ENCODE peak calls at places on chromosome 1, in four cellular contexts. N is endothelial cell of umbilical vein, W is aorta, U is Peyer's patch. X is an unnamed sample.

GRCh38 chr1:44826375-44827196 is 16.5 kb downstream of the PTCH2 start:
- DNase-seq in N (peak), W (peak), U (no peak), X (no peak)

GRCh38 chr1:184210048-184210447 is 158.5 kb downstream of the TSEN15 start:
- DNase-seq in N (no peak), W (no peak), U (no peak), X (no peak)

GRCh38 chr1:21175324-21175669 is 1.4 kb downstream of the EIF4G3 start:
- DNase-seq in N (no peak), W (peak), U (no peak), X (peak)

GRCh38 chr1:52098139-52098871 is 42.2 kb downstream of the BTF3L4 start:
- DNase-seq in N (no peak), W (no peak), U (no peak), X (no peak)

GRCh38 chr1:225418059-225418458 is 9.8 kb downstream of the LBR start:
- DNase-seq in N (no peak), W (no peak), U (no peak), X (no peak)

GRCh38 chr1:53087332-53088285 is 25.6 kb downstream of the PODN start:
- DNase-seq in N (no peak), W (no peak), U (no peak), X (no peak)

GRCh38 chr1:211581521-211581920 is 2.6 kb upstream of the SLC30A1 start:
- DNase-seq in N (no peak), W (no peak), U (no peak), X (no peak)

GRCh38 chr1:75412616-75413015 is 198.3 kb downstream of the SLC44A5 start:
- DNase-seq in N (no peak), W (no peak), U (no peak), X (no peak)

GRCh38 chr1:116475850-116476218 is 95.0 kb downstream of the CD58 start:
- DNase-seq in N (no peak), W (no peak), U (no peak), X (no peak)

GRCh38 chr1:214292317-214292716 is 11.4 kb downstream of the SMYD2 start:
- DNase-seq in N (no peak), W (no peak), U (no peak), X (no peak)

GRCh38 chr1:231337043-231337471 is 595 bp downstream of the EXOC8 start:
- DNase-seq in N (no peak), W (peak), U (no peak), X (no peak)

GRCh38 chr1:226816585-226816984 is 53.8 kb upstream of the PSEN2 start:
- DNase-seq in N (no peak), W (no peak), U (no peak), X (no peak)

GRCh38 chr1:226810681-226811080 is 59.7 kb upstream of the PSEN2 start:
- DNase-seq in N (no peak), W (no peak), U (no peak), X (no peak)

GRCh38 chr1:226809785-226810571 is 60.4 kb upstream of the PSEN2 start:
- DNase-seq in N (no peak), W (no peak), U (no peak), X (no peak)

GRCh38 chr1:226814751-226815496 is 55.5 kb upstream of the PSEN2 start:
- DNase-seq in N (peak), W (no peak), U (peak), X (no peak)

DNA sequence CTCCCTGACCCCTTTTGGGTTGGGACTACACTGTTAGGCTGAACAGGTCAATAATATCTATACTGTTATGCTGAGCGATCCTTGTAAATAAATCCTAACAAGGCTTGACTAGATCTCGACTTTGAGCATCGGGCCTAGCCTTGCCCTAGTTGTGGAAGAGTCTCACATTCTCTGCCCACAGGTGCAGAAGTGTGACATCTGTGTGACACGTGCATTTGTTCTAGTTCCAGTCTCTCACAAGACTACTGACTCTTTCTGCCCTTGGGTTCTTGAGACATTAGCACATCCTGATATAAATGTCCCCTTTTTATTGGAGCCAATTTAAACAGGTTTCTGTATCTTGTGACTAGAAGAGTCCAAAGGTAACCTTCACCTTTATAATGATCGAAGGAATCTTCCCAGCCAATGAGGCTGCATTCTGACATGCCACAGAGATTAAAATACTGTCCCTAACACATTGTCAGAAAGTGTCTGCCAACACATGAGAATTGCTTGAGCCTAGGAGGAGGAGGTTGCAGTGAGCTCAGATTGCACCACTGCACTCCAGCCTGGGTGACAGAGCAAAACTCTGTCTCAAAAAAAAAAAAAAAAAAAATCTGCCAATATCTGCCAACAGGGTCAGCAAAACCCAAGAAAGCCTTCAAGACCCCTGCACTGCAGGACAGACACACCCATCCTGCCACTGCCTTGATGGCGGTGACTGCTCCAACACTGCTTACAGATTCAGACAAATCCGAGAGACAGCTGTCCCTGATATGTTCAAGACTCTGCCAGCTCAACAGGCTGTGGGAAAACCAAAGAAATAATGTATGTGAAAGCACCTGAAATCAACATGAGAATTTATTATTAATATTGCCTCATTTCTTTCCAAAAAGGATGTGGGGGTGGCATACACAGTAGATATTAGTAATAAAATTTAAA is 56.5 kb upstream of the PSEN2 start:
- DNase-seq in N (peak), W (no peak), U (no peak), X (no peak)
- H3K27ac ChIP-seq in N (peak), W (no peak), U (no peak), X (no peak)

DNA sequence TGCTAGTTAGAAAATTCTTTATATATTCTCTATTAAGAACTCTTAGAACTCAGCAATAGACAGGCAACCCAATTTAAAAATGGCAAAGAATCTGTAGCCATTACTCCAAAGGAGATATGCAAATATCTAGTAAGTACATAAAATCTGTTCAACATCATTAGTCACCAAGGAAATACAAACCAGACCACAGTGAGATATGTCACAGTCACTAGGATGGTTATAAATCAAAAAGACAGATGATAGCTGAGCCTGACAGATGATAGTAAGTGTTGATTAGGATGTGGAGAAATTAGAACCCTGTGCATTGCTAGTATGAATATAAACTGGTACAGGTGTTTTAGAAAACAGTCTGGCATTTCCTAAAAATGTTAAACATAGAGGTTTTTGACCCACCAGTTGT is 26.6 kb downstream of the SRSF11 start:
- DNase-seq in N (no peak), W (no peak), U (no peak), X (no peak)
- H3K4me3 ChIP-seq in N (no peak), W (no peak), U (no peak), X (no peak)

GRCh38 chr1:43366601-43367025 is 1.2 kb downstream of the ELOVL1 start:
- DNase-seq in N (no peak), W (no peak), U (no peak), X (no peak)
- H3K27ac ChIP-seq in N (peak), W (no peak), U (peak), X (peak)

DNA sequence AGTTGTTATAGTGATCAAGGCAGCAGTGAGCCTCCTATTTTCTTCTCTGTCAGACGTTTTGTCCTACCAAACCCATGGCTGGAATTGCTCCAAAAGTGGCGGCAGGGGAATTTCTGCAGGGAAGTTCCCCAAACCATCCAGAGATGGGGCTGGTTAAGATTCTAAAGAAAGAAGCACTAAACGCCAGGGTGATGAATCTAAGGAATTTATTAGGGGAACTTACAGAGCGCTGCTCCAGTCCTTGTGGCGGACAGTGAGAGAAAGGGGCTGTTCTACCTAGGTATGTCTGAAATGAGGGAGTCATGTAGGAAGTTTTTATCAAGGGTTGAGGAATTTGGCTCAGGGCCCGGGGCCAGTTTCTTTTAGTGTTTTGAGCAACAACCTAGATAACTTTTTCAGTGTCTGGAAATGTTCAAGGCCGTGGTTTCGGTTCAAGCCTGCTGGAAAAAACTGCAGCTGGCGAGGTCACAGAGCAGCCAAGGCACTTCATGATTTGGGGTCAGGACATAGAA is 222.4 kb upstream of the B3GALT2 start:
- DNase-seq in N (peak), W (peak), U (peak), X (peak)
- H3K4me3 ChIP-seq in N (peak), W (peak), U (no peak), X (no peak)

GRCh38 chr1:59674605-59675004 is 140.1 kb upstream of the HOOK1 start:
- DNase-seq in N (peak), W (no peak), U (no peak), X (no peak)
- H3K27ac ChIP-seq in N (no peak), W (no peak), U (peak), X (no peak)

DNA sequence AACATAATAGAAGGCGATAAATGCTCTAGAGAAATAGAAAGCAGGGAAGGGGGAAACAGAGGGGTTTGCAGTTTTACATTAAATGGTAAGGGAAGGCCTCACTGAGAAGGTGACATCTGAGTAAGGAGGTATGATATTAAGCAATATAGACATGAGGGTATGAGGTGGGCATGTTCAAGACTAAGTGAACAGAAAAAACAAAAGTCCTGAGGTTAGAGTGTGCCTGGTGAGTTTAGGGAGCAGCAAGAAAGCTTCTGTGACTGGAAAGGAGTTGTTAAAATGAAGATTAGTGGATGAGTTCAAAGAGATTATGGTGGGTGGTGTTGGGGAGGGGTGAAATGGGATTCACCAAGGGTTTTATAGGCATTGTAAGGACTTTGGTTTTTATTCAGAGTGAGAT is 8.6 kb downstream of the RPRD2 start:
- DNase-seq in N (no peak), W (no peak), U (no peak), X (no peak)
- H3K4me3 ChIP-seq in N (no peak), W (no peak), U (no peak), X (no peak)

GRCh38 chr1:92936865-92937264 is 24.4 kb downstream of the DIPK1A start:
- DNase-seq in N (no peak), W (no peak), U (no peak), X (no peak)

GRCh38 chr1:92937731-92938130 is 23.5 kb downstream of the DIPK1A start:
- DNase-seq in N (no peak), W (no peak), U (no peak), X (no peak)

GRCh38 chr1:92933459-92933858 is 27.8 kb downstream of the DIPK1A start:
- DNase-seq in N (no peak), W (no peak), U (no peak), X (no peak)

GRCh38 chr1:92931691-92932090 is 29.6 kb downstream of the DIPK1A start:
- DNase-seq in N (no peak), W (no peak), U (no peak), X (no peak)

DNA sequence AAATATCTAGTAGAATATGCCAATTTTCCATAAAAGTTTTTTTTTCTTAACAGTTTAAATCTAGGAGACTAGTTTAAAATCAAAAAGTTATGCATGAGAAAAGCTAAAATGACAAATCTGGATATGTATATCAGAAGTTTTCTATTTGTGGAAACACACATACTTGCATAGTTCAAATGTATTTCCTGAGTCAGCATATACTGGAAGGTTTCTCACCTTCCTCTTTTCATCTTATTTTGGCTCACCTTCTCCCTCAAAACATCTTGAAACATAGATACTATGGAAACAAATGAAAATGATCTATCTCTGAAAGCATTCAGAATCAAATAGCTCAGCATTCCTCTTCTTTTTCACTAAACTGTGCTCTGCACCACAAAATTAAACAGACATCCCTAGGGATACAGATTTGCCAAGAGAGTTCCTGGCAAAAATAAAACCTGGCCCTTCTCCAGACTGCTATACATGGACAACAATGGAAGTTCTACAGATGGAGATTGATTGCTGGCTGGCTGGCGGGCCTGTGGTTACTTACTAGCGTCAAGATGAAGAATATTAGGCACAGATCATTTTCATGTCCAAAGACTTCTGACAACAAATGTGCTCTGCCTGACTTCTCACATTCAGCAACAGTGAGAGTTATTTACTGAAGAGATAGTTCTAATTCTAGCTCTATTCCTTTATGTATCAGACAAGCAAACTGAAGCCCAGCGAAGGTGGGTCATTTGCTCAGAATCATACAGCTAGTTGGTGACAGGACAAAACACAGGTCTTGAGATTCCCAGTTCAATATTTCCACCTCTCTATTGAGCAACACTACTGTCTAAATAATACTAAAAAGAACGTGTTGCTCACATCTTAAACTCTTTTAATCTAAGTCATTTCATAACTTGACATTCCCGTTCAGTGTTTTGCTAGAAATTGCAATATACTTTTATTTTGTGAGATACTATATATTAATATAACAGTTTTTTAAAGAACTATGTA is 26.6 kb downstream of the DIPK1A start:
- DNase-seq in N (peak), W (no peak), U (no peak), X (no peak)
- H3K27ac ChIP-seq in N (no peak), W (no peak), U (no peak), X (no peak)

GRCh38 chr1:54403377-54403776 is 2.8 kb downstream of the SSBP3 start:
- DNase-seq in N (no peak), W (no peak), U (no peak), X (no peak)
- H3K4me3 ChIP-seq in N (peak), W (no peak), U (no peak), X (no peak)

DNA sequence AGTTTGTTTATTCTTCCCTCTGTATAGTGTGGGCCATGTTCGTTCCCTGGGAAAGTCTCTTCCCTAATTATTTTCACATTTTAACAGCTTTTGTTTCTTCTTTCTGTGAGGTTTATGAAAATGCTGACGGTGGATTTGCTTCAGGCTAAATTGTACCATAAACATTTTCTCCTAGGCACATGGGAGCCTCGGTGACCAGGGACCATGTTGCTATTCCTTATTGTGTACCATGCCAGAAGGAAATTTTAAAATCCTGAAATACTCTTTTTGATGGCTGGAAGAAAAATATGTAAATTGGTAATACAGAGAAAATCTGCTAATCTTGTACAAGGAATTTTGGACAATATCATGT is 230.1 kb upstream of the JUN start:
- DNase-seq in N (no peak), W (no peak), U (no peak), X (no peak)
- H3K27ac ChIP-seq in N (peak), W (peak), U (peak), X (no peak)

X was measured in CD4-positive, alpha-beta memory T cell.